ENCODE peak calls at places on chromosome 9, in six cellular contexts. X is PC-3; L is heart left ventricle; B is CD4-positive, alpha-beta memory T cell; O is tibial artery; M is psoas muscle. Y is an unnamed sample.

GRCh38 chr9:122307925-122308324 is 43.2 kb downstream of the MRRF start:
- DNase-seq in X (no peak), L (no peak), B (no peak), O (no peak), M (no peak), Y (no peak)

GRCh38 chr9:1173211-1173610 is 123.1 kb downstream of the DMRT2 start:
- DNase-seq in X (peak; percentile 50), L (no peak), B (no peak), O (no peak), M (no peak), Y (no peak)

GRCh38 chr9:89696780-89697179 is 92.0 kb downstream of the GADD45G start:
- DNase-seq in X (no peak), L (no peak), B (no peak), O (no peak), M (no peak), Y (no peak)

GRCh38 chr9:34581318-34581717 is 8.2 kb downstream of the CNTFR start:
- DNase-seq in X (no peak), L (no peak), B (no peak), O (no peak), M (no peak), Y (no peak)

GRCh38 chr9:38038307-38039089 is 30.5 kb downstream of the SHB start:
- DNase-seq in X (no peak), L (peak; percentile 67), B (no peak), O (no peak), M (no peak), Y (no peak)

GRCh38 chr9:18228101-18228500 is 245.9 kb upstream of the ADAMTSL1 start:
- DNase-seq in X (no peak), L (no peak), B (no peak), O (no peak), M (no peak), Y (no peak)

GRCh38 chr9:91734371-91734981 is 215.6 kb downstream of the ROR2 start:
- DNase-seq in X (peak; percentile 56), L (peak; percentile 87), B (peak; percentile 36), O (no peak), M (peak; percentile 79), Y (peak; percentile 22)

GRCh38 chr9:42275141-42275540 is 91.7 kb downstream of the SPATA31A6 start:
- DNase-seq in X (no peak), L (no peak), B (no peak), O (no peak), M (no peak), Y (no peak)

GRCh38 chr9:116499986-116500871 is 186.9 kb upstream of the TRIM32 start:
- DNase-seq in X (peak; percentile 18), L (no peak), B (no peak), O (no peak), M (no peak), Y (no peak)

GRCh38 chr9:98708933-98709911 is at the start of gene GABBR2:
- DNase-seq in X (no peak), L (no peak), B (no peak), O (no peak), M (no peak), Y (no peak)

GRCh38 chr9:69376651-69377050 is 51.6 kb downstream of the ENTREP1 start:
- DNase-seq in X (peak; percentile 74), L (no peak), B (no peak), O (peak; percentile 82), M (peak; percentile 68), Y (no peak)

GRCh38 chr9:37942616-37943328 is 38.8 kb upstream of the SLC25A51 start:
- DNase-seq in X (peak; percentile 39), L (peak; percentile 18), B (no peak), O (no peak), M (peak; percentile 32), Y (no peak)

GRCh38 chr9:113621309-113621791 is 157.8 kb downstream of the RGS3 start:
- DNase-seq in X (no peak), L (peak; percentile 88), B (no peak), O (peak; percentile 93), M (peak; percentile 88), Y (no peak)

GRCh38 chr9:76729116-76729515 is 35.1 kb upstream of the PCA3 start:
- DNase-seq in X (no peak), L (no peak), B (no peak), O (no peak), M (no peak), Y (no peak)

GRCh38 chr9:116096853-116097252 is 56.7 kb upstream of the PAPPA start:
- DNase-seq in X (peak; percentile 29), L (no peak), B (no peak), O (no peak), M (no peak), Y (no peak)

GRCh38 chr9:32581512-32582143 is 8.7 kb upstream of the NDUFB6 start:
- DNase-seq in X (peak; percentile 77), L (no peak), B (peak; percentile 37), O (no peak), M (no peak), Y (no peak)

GRCh38 chr9:7259544-7260241 is 501.9 kb downstream of the KDM4C start:
- DNase-seq in X (peak; percentile 5), L (no peak), B (no peak), O (no peak), M (no peak), Y (no peak)

GRCh38 chr9:79759460-79759859 is 187.7 kb downstream of the TLE4 start:
- DNase-seq in X (peak; percentile 77), L (no peak), B (no peak), O (no peak), M (no peak), Y (no peak)

GRCh38 chr9:98864257-98865180 is 57.0 kb downstream of the GALNT12 start:
- DNase-seq in X (no peak), L (no peak), B (no peak), O (no peak), M (no peak), Y (no peak)

GRCh38 chr9:121671612-121672155 is 20.2 kb downstream of the DAB2IP start:
- DNase-seq in X (no peak), L (no peak), B (no peak), O (no peak), M (no peak), Y (no peak)

GRCh38 chr9:112322701-112323377 is 10.6 kb downstream of the PTBP3 start:
- DNase-seq in X (no peak), L (no peak), B (no peak), O (no peak), M (no peak), Y (no peak)

GRCh38 chr9:91864372-91864771 is 85.7 kb downstream of the ROR2 start:
- DNase-seq in X (no peak), L (no peak), B (no peak), O (no peak), M (no peak), Y (no peak)

GRCh38 chr9:87596862-87597261 is 99.2 kb downstream of the DAPK1 start:
- DNase-seq in X (no peak), L (peak; percentile 69), B (no peak), O (peak; percentile 67), M (peak; percentile 62), Y (no peak)

GRCh38 chr9:94445846-94446245 is 109.0 kb upstream of the PCAT7 start:
- DNase-seq in X (no peak), L (no peak), B (no peak), O (no peak), M (no peak), Y (no peak)

GRCh38 chr9:121528642-121529041 is 29.0 kb upstream of the GGTA1 start:
- DNase-seq in X (no peak), L (no peak), B (no peak), O (no peak), M (no peak), Y (no peak)

GRCh38 chr9:16272766-16273165 is 597.7 kb downstream of the BNC2 start:
- DNase-seq in X (no peak), L (no peak), B (no peak), O (no peak), M (no peak), Y (no peak)

GRCh38 chr9:134174073-134174449 is 9.7 kb upstream of the RNU6ATAC start:
- DNase-seq in X (no peak), L (peak; percentile 66), B (no peak), O (no peak), M (peak; percentile 54), Y (no peak)

GRCh38 chr9:120767451-120767850 is 25.8 kb downstream of the FBXW2 start:
- DNase-seq in X (peak; percentile 89), L (no peak), B (no peak), O (no peak), M (no peak), Y (no peak)

GRCh38 chr9:129666575-129666974 is 1.1 kb downstream of the PRRX2 start:
- DNase-seq in X (no peak), L (no peak), B (no peak), O (no peak), M (no peak), Y (no peak)

DNA sequence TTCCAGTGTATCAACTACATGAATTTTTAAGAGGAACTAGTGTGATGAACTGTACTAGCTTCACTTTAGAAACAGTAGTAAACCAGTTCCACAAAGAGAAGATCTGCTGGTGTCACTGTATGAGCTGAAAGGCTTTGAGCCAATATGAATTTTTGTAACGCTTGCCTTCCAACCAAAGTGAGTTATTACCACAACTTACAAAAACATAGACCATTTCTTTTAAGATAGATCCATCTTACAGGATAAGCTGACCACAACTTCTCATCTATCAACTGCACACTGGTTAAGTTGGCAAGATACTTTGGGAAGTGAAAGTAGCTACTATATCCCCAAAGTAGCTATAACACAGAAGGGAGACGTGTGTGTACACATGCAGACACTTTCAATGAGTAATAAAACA is 849.6 kb upstream of the DMAC1 start:
- DNase-seq in X (no peak), L (no peak), B (no peak), O (no peak), M (no peak), Y (no peak)
- H3K9me3 ChIP-seq in X (no peaks in the 10 kb centered on the region), L (no peaks in the 10 kb centered on the region), B (no peaks in the 10 kb centered on the region), O (no peaks in the 10 kb centered on the region), M (no peaks in the 10 kb centered on the region), Y (no peaks in the 10 kb centered on the region)

GRCh38 chr9:126693428-126693931 is 79.8 kb downstream of the LMX1B start:
- DNase-seq in X (no peak), L (peak; percentile 55), B (no peak), O (no peak), M (peak; percentile 36), Y (no peak)
- H3K9me3 ChIP-seq in X (no peaks in the 10 kb centered on the region), L (no peaks in the 10 kb centered on the region), B (no peaks in the 10 kb centered on the region), O (no peaks in the 10 kb centered on the region), M (no peaks in the 10 kb centered on the region), Y (no peaks in the 10 kb centered on the region)

GRCh38 chr9:123724211-123724831 is 205.6 kb downstream of the DENND1A start:
- DNase-seq in X (no peak), L (no peak), B (no peak), O (no peak), M (no peak), Y (no peak)

GRCh38 chr9:123722378-123722777 is 207.5 kb downstream of the DENND1A start:
- DNase-seq in X (no peak), L (no peak), B (no peak), O (no peak), M (no peak), Y (no peak)

GRCh38 chr9:123727332-123727731 is 202.6 kb downstream of the DENND1A start:
- DNase-seq in X (no peak), L (no peak), B (no peak), O (no peak), M (no peak), Y (no peak)

GRCh38 chr9:123725389-123725788 is 204.5 kb downstream of the DENND1A start:
- DNase-seq in X (no peak), L (no peak), B (no peak), O (no peak), M (peak; percentile 56), Y (no peak)

GRCh38 chr9:123723135-123723875 is 206.6 kb downstream of the DENND1A start:
- DNase-seq in X (no peak), L (no peak), B (no peak), O (no peak), M (no peak), Y (no peak)
- H3K9me3 ChIP-seq in X (no peaks in the 10 kb centered on the region), L (no peaks in the 10 kb centered on the region), B (no peaks in the 10 kb centered on the region), O (no peaks in the 10 kb centered on the region), M (no peaks in the 10 kb centered on the region), Y (peaks cover 6% of the 10 kb centered on the region)

GRCh38 chr9:78515108-78515507 is 218.2 kb downstream of the PSAT1 start:
- DNase-seq in X (peak; percentile 8), L (no peak), B (no peak), O (no peak), M (no peak), Y (no peak)
- H3K9me3 ChIP-seq in X (no peaks in the 10 kb centered on the region), L (no peaks in the 10 kb centered on the region), B (no peaks in the 10 kb centered on the region), O (peaks cover 4% of the 10 kb centered on the region), M (peaks cover 3% of the 10 kb centered on the region), Y (no peaks in the 10 kb centered on the region)